ENCODE peak calls at places on chromosome 14, in eight cellular contexts. W is gastrocnemius medialis, C is HCT116, K is ovary, B is IMR-90, R is A549, H is stomach, Y is body of pancreas. L is an unnamed sample.

GRCh38 chr14:22225526-22226133 is 363.4 kb downstream of the DAD1 start:
- DNase-seq in B (peak; percentile 74), R (no peak), Y (no peak), H (no peak), K (no peak), C (no peak), W (no peak), L (no peak)

GRCh38 chr14:52911904-52912303 is 38.9 kb downstream of the FERMT2 start:
- DNase-seq in K (no peak), Y (no peak), H (no peak), W (no peak), B (no peak), C (no peak), R (no peak), L (no peak)

GRCh38 chr14:78162202-78162601 is 8.0 kb upstream of the NRXN3 start:
- DNase-seq in C (no peak), W (no peak), R (no peak), B (no peak), K (no peak), H (no peak), Y (no peak), L (no peak)

GRCh38 chr14:39469094-39469710 is 37.0 kb upstream of the FBXO33 start:
- DNase-seq in Y (no peak), B (no peak), C (no peak), W (no peak), H (no peak), R (no peak), K (no peak), L (no peak)

GRCh38 chr14:20679907-20680306 is 4.5 kb upstream of the RNASE4 start:
- DNase-seq in Y (peak; percentile 34), R (peak; percentile 56), W (no peak), B (peak; percentile 37), C (no peak), H (no peak), K (peak; percentile 59), L (no peak)

GRCh38 chr14:34241185-34241711 is 220.8 kb downstream of the SPTSSA start:
- DNase-seq in C (no peak), B (no peak), K (no peak), Y (no peak), H (no peak), R (no peak), W (no peak), L (no peak)

GRCh38 chr14:87461704-87462103 is 531.3 kb downstream of the GALC start:
- DNase-seq in K (no peak), C (no peak), W (no peak), R (no peak), H (no peak), B (no peak), Y (no peak), L (no peak)

GRCh38 chr14:93970589-93970966 is 5.8 kb downstream of the ASB2 start:
- DNase-seq in H (peak; percentile 60), Y (peak; percentile 64), C (peak; percentile 33), R (peak; percentile 31), B (no peak), K (no peak), W (peak; percentile 69), L (no peak)

GRCh38 chr14:91330111-91330696 is 85.7 kb upstream of the GPR68 start:
- DNase-seq in R (no peak), B (no peak), K (no peak), C (no peak), W (no peak), Y (no peak), H (no peak), L (peak; percentile 32)

GRCh38 chr14:55221186-55221585 is 29.8 kb upstream of the DLGAP5 start:
- DNase-seq in Y (no peak), B (peak; percentile 78), C (no peak), H (no peak), K (no peak), W (no peak), R (no peak), L (no peak)

GRCh38 chr14:51398898-51399297 is 158.9 kb downstream of the TMX1 start:
- DNase-seq in Y (no peak), W (no peak), K (no peak), B (peak; percentile 97), R (peak; percentile 36), C (no peak), H (no peak), L (no peak)

GRCh38 chr14:26963696-26964095 is 365.9 kb upstream of the NOVA1 start:
- DNase-seq in R (no peak), H (no peak), K (no peak), W (peak; percentile 46), C (no peak), Y (peak; percentile 12), B (no peak), L (no peak)

GRCh38 chr14:95464524-95464923 is 51.9 kb downstream of the SYNE3 start:
- DNase-seq in K (no peak), W (no peak), Y (no peak), B (no peak), H (no peak), C (no peak), R (no peak), L (no peak)

GRCh38 chr14:54348001-54348611 is 48.7 kb upstream of the CDKN3 start:
- DNase-seq in H (no peak), W (no peak), R (peak; percentile 62), C (peak; percentile 44), Y (peak; percentile 42), K (no peak), B (peak; percentile 47), L (no peak)

GRCh38 chr14:30223385-30223785 is 295.7 kb upstream of the PRKD1 start:
- DNase-seq in H (peak; percentile 90), B (peak; percentile 95), K (peak; percentile 29), R (peak; percentile 18), C (peak; percentile 10), Y (peak; percentile 97), W (peak; percentile 58), L (peak; percentile 38)

GRCh38 chr14:102826751-102827675 is 49.8 kb downstream of the TRAF3 start:
- DNase-seq in K (no peak), Y (no peak), B (no peak), R (no peak), W (no peak), H (no peak), C (no peak), L (no peak)

GRCh38 chr14:102829106-102829505 is 51.9 kb downstream of the TRAF3 start:
- DNase-seq in C (no peak), W (no peak), R (no peak), B (peak; percentile 92), Y (no peak), K (no peak), H (no peak), L (no peak)

GRCh38 chr14:102827716-102828115 is 50.5 kb downstream of the TRAF3 start:
- DNase-seq in H (no peak), B (peak; percentile 23), R (no peak), W (no peak), C (no peak), K (no peak), Y (no peak), L (no peak)

GRCh38 chr14:102826161-102826560 is 48.9 kb downstream of the TRAF3 start:
- DNase-seq in W (no peak), B (no peak), C (no peak), K (no peak), R (no peak), H (no peak), Y (no peak), L (no peak)

GRCh38 chr14:102828201-102828600 is 51.0 kb downstream of the TRAF3 start:
- DNase-seq in W (no peak), Y (no peak), H (no peak), B (no peak), C (no peak), R (no peak), K (no peak), L (no peak)
- TF ChIP-seq POLR2A in W (no peak), Y (no peak), H (no peak), B (no peak), C (no peak), R (no peak), K (no peak), L (no peak)

GRCh38 chr14:60506985-60507829 is 1.7 kb upstream of the SIX6 start:
- DNase-seq in Y (no peak), R (no peak), C (no peak), K (no peak), W (no peak), H (no peak), B (no peak), L (no peak)

GRCh38 chr14:60508707-60509437 is at the start of gene SIX6:
- DNase-seq in C (no peak), R (no peak), Y (no peak), H (no peak), W (no peak), B (peak; percentile 24), K (no peak), L (no peak)

GRCh38 chr14:60509438-60510253 is 700 bp downstream of the SIX6 start:
- DNase-seq in B (no peak), H (no peak), W (no peak), K (no peak), Y (no peak), C (no peak), R (no peak), L (no peak)

GRCh38 chr14:60506462-60506984 is 2.4 kb upstream of the SIX6 start:
- DNase-seq in K (no peak), R (no peak), Y (no peak), H (no peak), B (no peak), C (no peak), W (no peak), L (no peak)

DNA sequence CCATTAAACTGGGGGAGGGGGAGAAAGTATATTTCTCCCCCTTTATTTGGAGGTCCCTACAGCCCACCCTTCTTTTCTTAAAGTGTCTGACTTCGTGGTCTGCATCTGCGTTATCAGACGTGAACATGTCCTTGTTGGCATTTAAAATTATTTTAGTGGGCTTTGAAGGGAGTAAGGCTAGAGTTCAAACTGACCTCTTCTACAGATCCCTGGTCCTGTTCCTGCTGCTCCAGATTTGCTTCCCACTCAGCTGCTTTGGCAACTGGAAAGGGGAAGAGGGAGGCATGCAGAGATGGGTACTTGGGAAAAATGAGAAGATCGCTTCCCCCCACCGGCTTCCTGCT is 611 bp upstream of the SIX6 start:
- DNase-seq in W (no peak), R (no peak), Y (no peak), C (no peak), K (no peak), B (no peak), H (no peak), L (no peak)
- H3K27ac ChIP-seq in W (no peak overlapping the region), R (no peak overlapping the region), Y (no peak overlapping the region), C (no peak overlapping the region), K (no peak overlapping the region), B (no peak overlapping the region), H (no peak overlapping the region), L (no peak overlapping the region)

DNA sequence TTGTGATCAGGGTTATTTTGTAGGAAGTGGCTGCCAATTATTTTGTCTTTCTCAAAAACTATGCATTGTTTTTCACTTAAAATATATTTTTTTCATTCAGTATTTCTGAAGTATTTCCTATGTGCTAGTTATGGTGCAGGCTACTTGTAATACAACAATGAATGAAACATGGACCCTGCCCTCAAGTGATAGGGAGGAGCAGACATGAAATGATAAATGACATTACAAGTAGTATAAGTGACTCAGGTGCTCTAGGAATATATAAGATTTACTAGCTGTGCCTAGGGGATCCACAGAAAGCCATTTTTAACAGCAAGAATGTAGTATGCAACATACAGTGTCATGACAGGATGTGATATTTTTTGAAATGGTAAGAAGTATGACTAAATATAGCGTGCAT is 65.3 kb downstream of the TTLL5 start:
- DNase-seq in Y (no peak), R (no peak), B (no peak), H (no peak), K (no peak), C (no peak), W (no peak), L (no peak)
- H3K4me3 ChIP-seq in Y (no peak overlapping the region), R (no peak overlapping the region), B (no peak overlapping the region), H (no peak overlapping the region), K (no peak overlapping the region), C (no peak overlapping the region), W (no peak overlapping the region), L (no peak overlapping the region)

GRCh38 chr14:64391986-64392385 is 3.8 kb downstream of the MTHFD1 start:
- DNase-seq in K (no peak), Y (no peak), H (no peak), C (no peak), B (no peak), W (no peak), R (no peak), L (no peak)
- TF ChIP-seq POLR2A in K (no peak), Y (no peak), H (no peak), C (no peak), B (no peak), W (no peak), R (no peak), L (no peak)